ENCODE peak calls at places on chromosome 17, in five cellular contexts. P is GM23338, Q is K562, F is gastrocnemius medialis, J is HCT116. D is an unnamed sample.

GRCh38 chr17:16255481-16255901 is 38.5 kb downstream of the PIGL start:
- DNase-seq in J (no peak), F (no peak), Q (no peak), P (peak; percentile 42), D (no peak)

GRCh38 chr17:60079401-60079861 is 710 bp upstream of the HEATR6 start:
- DNase-seq in J (no peak), Q (no peak), F (no peak), P (no peak), D (peak; percentile 10)

GRCh38 chr17:77924757-77925336 is 33.7 kb upstream of the TNRC6C start:
- DNase-seq in Q (no peak), F (no peak), P (peak; percentile 83), J (no peak), D (no peak)

GRCh38 chr17:71412803-71413202 is 708.0 kb upstream of the SOX9 start:
- DNase-seq in Q (no peak), J (peak; percentile 93), P (no peak), F (no peak), D (no peak)

GRCh38 chr17:79188048-79188447 is 113.4 kb downstream of the ENGASE start:
- DNase-seq in Q (peak; percentile 72), J (peak; percentile 10), P (peak; percentile 85), F (no peak), D (peak; percentile 60)

GRCh38 chr17:34254146-34254545 is 939 bp upstream of the CCL2 start:
- DNase-seq in J (no peak), F (peak; percentile 23), P (no peak), Q (no peak), D (no peak)

GRCh38 chr17:33028778-33029177 is 37.1 kb downstream of the SPACA3 start:
- DNase-seq in P (no peak), J (no peak), Q (no peak), F (no peak), D (no peak)

GRCh38 chr17:4073983-4074830 is 68.6 kb downstream of the ZZEF1 start:
- DNase-seq in Q (no peak), P (no peak), J (no peak), F (peak; percentile 86), D (no peak)

GRCh38 chr17:13735444-13735843 is 133.7 kb upstream of the HS3ST3A1 start:
- DNase-seq in F (no peak), J (no peak), Q (no peak), P (peak; percentile 61), D (no peak)

GRCh38 chr17:69637399-69638165 is 223.1 kb downstream of the MAP2K6 start:
- DNase-seq in F (no peak), J (no peak), P (no peak), Q (no peak), D (no peak)

GRCh38 chr17:34981538-34982241 is 1.4 kb downstream of the LIG3 start:
- DNase-seq in P (no peak), Q (peak; percentile 40), F (no peak), J (no peak), D (no peak)

GRCh38 chr17:34750004-34750403 is 170.6 kb downstream of the TMEM132E start:
- DNase-seq in P (no peak), F (no peak), J (no peak), Q (no peak), D (no peak)

GRCh38 chr17:1071103-1071825 is 74.3 kb downstream of the TIMM22 start:
- DNase-seq in Q (no peak), P (no peak), J (no peak), F (no peak), D (no peak)

GRCh38 chr17:38333635-38334295 is 10.0 kb downstream of the GPR179 start:
- DNase-seq in Q (peak; percentile 84), P (peak; percentile 91), J (no peak), F (no peak), D (peak; percentile 80)

GRCh38 chr17:33403194-33403593 is 110.1 kb upstream of the ASIC2 start:
- DNase-seq in Q (no peak), F (no peak), J (no peak), P (no peak), D (no peak)

GRCh38 chr17:1055751-1056645 is 59.1 kb downstream of the TIMM22 start:
- DNase-seq in J (no peak), Q (peak; percentile 71), F (peak; percentile 32), P (peak; percentile 82), D (peak; percentile 61)

GRCh38 chr17:38733315-38734234 is 3.4 kb downstream of the CISD3 start:
- DNase-seq in F (no peak), J (peak; percentile 24), P (peak; percentile 73), Q (no peak), D (peak; percentile 71)

GRCh38 chr17:13864551-13864950 is 204.8 kb upstream of the COX10 start:
- DNase-seq in Q (no peak), P (no peak), J (no peak), F (no peak), D (no peak)

GRCh38 chr17:36926226-36926625 is 11.0 kb upstream of the LHX1 start:
- DNase-seq in F (no peak), Q (no peak), P (no peak), J (no peak), D (no peak)

GRCh38 chr17:78742901-78743300 is 39.2 kb downstream of the CYTH1 start:
- DNase-seq in Q (no peak), F (no peak), P (no peak), J (no peak), D (no peak)

GRCh38 chr17:41377546-41377945 is 4.6 kb downstream of the KRT34 start:
- DNase-seq in F (no peak), J (no peak), P (peak; percentile 4), Q (no peak), D (no peak)

GRCh38 chr17:31492880-31493655 is 101.6 kb downstream of the RAB11FIP4 start:
- DNase-seq in P (no peak), F (no peak), J (no peak), Q (peak; percentile 62), D (no peak)

GRCh38 chr17:3886776-3887175 is 6.1 kb downstream of the CAMKK1 start:
- DNase-seq in J (no peak), F (peak; percentile 15), Q (no peak), P (no peak), D (no peak)

GRCh38 chr17:64992325-64992802 is 64.2 kb downstream of the GNA13 start:
- DNase-seq in Q (no peak), F (no peak), J (peak; percentile 97), P (no peak), D (no peak)

GRCh38 chr17:948284-948852 is 31.2 kb downstream of the NXN start:
- DNase-seq in P (peak; percentile 83), F (no peak), J (no peak), Q (no peak), D (peak; percentile 74)

GRCh38 chr17:68820476-68820824 is 134.7 kb downstream of the ABCA8 start:
- DNase-seq in J (no peak), Q (no peak), F (no peak), P (no peak), D (no peak)

GRCh38 chr17:75550139-75550465 is 24.6 kb downstream of the LLGL2 start:
- DNase-seq in P (no peak), Q (no peak), J (no peak), F (no peak), D (no peak)

GRCh38 chr17:338442-339192 is 14.0 kb downstream of the RPH3AL start:
- DNase-seq in Q (no peak), J (no peak), P (no peak), F (no peak), D (no peak)

GRCh38 chr17:76968707-76969597 is 100.7 kb downstream of the MGAT5B start:
- DNase-seq in Q (no peak), J (no peak), P (peak; percentile 99), F (no peak), D (no peak)

GRCh38 chr17:48294193-48294909 is 135.7 kb downstream of the SKAP1 start:
- DNase-seq in J (no peak), P (no peak), Q (no peak), F (no peak), D (no peak)

GRCh38 chr17:83192161-83192788 is 112.9 kb downstream of the METRNL start:
- DNase-seq in P (no peak), F (peak; percentile 36), Q (no peak), J (no peak), D (no peak)

GRCh38 chr17:56835259-56835575 is 1.3 kb downstream of the DGKE start:
- DNase-seq in Q (no peak), P (no peak), J (no peak), F (no peak), D (no peak)

GRCh38 chr17:32348483-32348800 is 1.5 kb upstream of the ZNF207 start:
- DNase-seq in J (no peak), P (no peak), F (no peak), Q (no peak), D (no peak)

GRCh38 chr17:47209499-47209898 is 351 bp downstream of the MYL4 start:
- DNase-seq in J (no peak), P (no peak), F (no peak), Q (peak; percentile 50), D (no peak)
- H3K4me3 ChIP-seq in J (no peak overlapping the region), P (no peak overlapping the region), F (no peak overlapping the region), Q (peak overlapping the region; percentile 51), D (no peak overlapping the region)

GRCh38 chr17:45091778-45092425 is 30.8 kb downstream of the NMT1 start:
- DNase-seq in P (no peak), Q (no peak), F (peak; percentile 58), J (no peak), D (no peak)
- H3K36me3 ChIP-seq in P (peaks cover 40% of the 10 kb centered on the region), Q (peaks cover 92% of the 10 kb centered on the region), F (no peaks in the 10 kb centered on the region), J (peaks cover 62% of the 10 kb centered on the region), D (peaks cover 6% of the 10 kb centered on the region)

GRCh38 chr17:8224891-8225812 is 14.8 kb upstream of the AURKB start:
- DNase-seq in J (no peak), P (no peak), Q (no peak), F (no peak), D (no peak)

GRCh38 chr17:8222630-8223355 is 12.4 kb upstream of the AURKB start:
- DNase-seq in J (peak; percentile 87), F (peak; percentile 88), Q (peak; percentile 50), P (peak; percentile 93), D (peak; percentile 87)

GRCh38 chr17:8222380-8222629 is 11.9 kb upstream of the AURKB start:
- DNase-seq in Q (peak; percentile 41), P (no peak), J (peak; percentile 83), F (peak; percentile 58), D (no peak)

GRCh38 chr17:8221663-8222379 is 11.4 kb upstream of the AURKB start:
- DNase-seq in Q (peak; percentile 20), P (peak; percentile 89), F (peak; percentile 77), J (no peak), D (peak; percentile 72)

DNA sequence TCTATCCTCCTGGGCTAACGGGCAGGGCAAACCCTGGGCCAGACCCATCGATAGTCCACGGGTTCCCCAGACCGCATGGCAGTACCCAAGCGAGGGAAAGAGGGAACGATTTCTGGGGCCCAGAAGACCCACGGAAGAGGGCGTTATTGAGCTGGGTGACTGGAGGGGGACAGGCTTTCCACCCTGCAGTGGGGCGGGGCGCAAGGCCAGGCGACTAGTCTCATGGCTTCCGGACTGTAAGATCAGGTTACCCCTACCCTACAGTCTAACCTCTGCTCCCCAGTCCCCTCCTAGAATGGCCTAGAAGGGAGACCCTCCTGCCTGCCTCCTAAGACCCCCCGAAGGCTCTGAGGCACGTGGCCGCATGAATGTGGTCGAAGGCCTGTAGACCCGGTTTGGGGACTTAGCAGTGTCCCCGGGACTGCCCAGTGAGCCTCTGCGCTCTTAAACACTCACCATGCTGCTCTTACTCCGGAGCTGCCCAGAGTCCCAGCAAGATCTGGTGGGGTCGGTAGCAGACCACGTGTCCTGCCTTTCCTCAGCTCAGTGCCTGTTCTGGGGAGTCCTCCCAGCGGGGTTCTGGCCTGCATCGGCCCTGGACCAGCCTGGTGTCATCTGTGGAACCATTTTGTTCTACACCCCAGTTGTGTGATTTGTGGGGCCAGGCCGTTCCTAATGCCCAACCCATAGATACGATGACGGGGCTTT is 13.1 kb upstream of the AURKB start:
- DNase-seq in F (peak; percentile 54), J (no peak), P (peak; percentile 82), Q (peak; percentile 51), D (peak; percentile 67)
- TF ChIP-seq CTCF in F (no peak), J (no peak), P (peak; percentile 28), Q (peak; percentile 61), D (no peak)

GRCh38 chr17:6374761-6375312 is 60.1 kb downstream of the AIPL1 start:
- DNase-seq in F (no peak), P (peak; percentile 61), J (peak; percentile 57), Q (no peak), D (no peak)
- H3K4me3 ChIP-seq in F (no peak overlapping the region), P (peak overlapping the region; percentile 48), J (peak overlapping the region; percentile 20), Q (no peak overlapping the region), D (no peak overlapping the region)